ENCODE peak calls at places on chromosomes 1 and 21, in four cellular contexts. W is SJSA1; Y is stimulated activated CD4-positive, alpha-beta T cell treated with anti-CD3 and anti-CD28 coated beads, Interleukin-15, amount 100 ng/mL, for 24 hours; D is transverse colon. R is an unnamed sample.
A peak's percentile ranks its signal among the peaks of the same experiment; 100 is the strongest.

GRCh38 chr1:54984126-54984842 is 3.9 kb downstream of the TMEM61 start:
- DNase-seq in W (no peak), Y (no peak), D (no peak), R (no peak)

GRCh38 chr21:30340714-30341573 is 3.5 kb upstream of the KRTAP27-1 start:
- DNase-seq in W (no peak), Y (peak; percentile 52), D (peak; percentile 41), R (peak; percentile 36)

GRCh38 chr1:59707216-59707615 is 107.5 kb upstream of the HOOK1 start:
- DNase-seq in W (peak; percentile 72), Y (no peak), D (peak; percentile 24), R (peak; percentile 22)

GRCh38 chr1:200925821-200926220 is 31.1 kb downstream of the INAVA start:
- DNase-seq in W (no peak), Y (peak; percentile 38), D (no peak), R (no peak)

GRCh38 chr1:38076038-38076437 is 29.4 kb upstream of the POU3F1 start:
- DNase-seq in W (no peak), Y (no peak), D (no peak), R (no peak)

GRCh38 chr1:35120458-35121133 is 41.4 kb downstream of the ZMYM1 start:
- DNase-seq in W (no peak), Y (peak; percentile 5), D (peak; percentile 19), R (peak; percentile 10)

GRCh38 chr1:203175237-203176181 is at the start of gene MYBPH:
- DNase-seq in W (no peak), Y (no peak), D (no peak), R (no peak)

GRCh38 chr1:177958092-177958491 is 11.8 kb downstream of the SEC16B start:
- DNase-seq in W (no peak), Y (no peak), D (no peak), R (no peak)

GRCh38 chr1:81689531-81689941 is 111.2 kb upstream of the ADGRL2 start:
- DNase-seq in W (no peak), Y (no peak), D (no peak), R (no peak)

GRCh38 chr1:22602060-22602740 is 34.2 kb upstream of the C1QA start:
- DNase-seq in W (no peak), Y (no peak), D (no peak), R (no peak)

GRCh38 chr1:206761369-206761768 is 9.2 kb upstream of the IL19 start:
- DNase-seq in W (no peak), Y (no peak), D (no peak), R (no peak)

GRCh38 chr1:59198565-59198964 is 98.3 kb upstream of the FGGY start:
- DNase-seq in W (no peak), Y (no peak), D (no peak), R (no peak)

GRCh38 chr1:64956241-64956640 is 10.1 kb downstream of the JAK1 start:
- DNase-seq in W (no peak), Y (peak; percentile 40), D (no peak), R (no peak)

GRCh38 chr1:45604239-45604638 is 19.6 kb downstream of the CCDC17 start:
- DNase-seq in W (no peak), Y (no peak), D (no peak), R (no peak)

GRCh38 chr21:16794944-16795343 is 717.9 kb upstream of the CXADR start:
- DNase-seq in W (peak; percentile 65), Y (no peak), D (no peak), R (no peak)

GRCh38 chr1:36663772-36664430 is 181.2 kb upstream of the CSF3R start:
- DNase-seq in W (no peak), Y (no peak), D (no peak), R (no peak)

GRCh38 chr1:9671377-9672140 is 20.0 kb downstream of the PIK3CD start:
- DNase-seq in W (peak; percentile 64), Y (peak; percentile 34), D (no peak), R (no peak)

GRCh38 chr1:77759090-77760028 is at the start of gene USP33:
- DNase-seq in W (peak; percentile 91), Y (peak; percentile 93), D (peak; percentile 93), R (peak; percentile 91)

GRCh38 chr1:98704474-98704873 is 43.0 kb downstream of the SNX7 start:
- DNase-seq in W (peak; percentile 47), Y (no peak), D (no peak), R (no peak)

GRCh38 chr21:36423772-36424433 is 38.7 kb downstream of the CHAF1B start:
- DNase-seq in W (no peak), Y (no peak), D (no peak), R (no peak)

GRCh38 chr1:25683177-25683576 is 66.6 kb downstream of the MAN1C1 start:
- DNase-seq in W (no peak), Y (no peak), D (no peak), R (no peak)

GRCh38 chr1:231233735-231234417 is 7.1 kb upstream of the GNPAT start:
- DNase-seq in W (no peak), Y (no peak), D (peak; percentile 50), R (peak; percentile 67)

GRCh38 chr1:112808861-112809684 is 93.9 kb upstream of the PPM1J start:
- DNase-seq in W (peak; percentile 78), Y (peak; percentile 80), D (peak; percentile 82), R (peak; percentile 70)

GRCh38 chr1:62784509-62785365 is 805 bp downstream of the ATG4C start:
- DNase-seq in W (no peak), Y (peak; percentile 7), D (no peak), R (no peak)

GRCh38 chr1:183543619-183544204 is 46.5 kb downstream of the NCF2 start:
- DNase-seq in W (no peak), Y (no peak), D (no peak), R (no peak)

GRCh38 chr1:231885209-231885854 is 258.7 kb downstream of the DISC1 start:
- DNase-seq in W (no peak), Y (no peak), D (no peak), R (no peak)

GRCh38 chr1:197859024-197859423 is 43.4 kb upstream of the C1orf53 start:
- DNase-seq in W (no peak), Y (no peak), D (peak; percentile 56), R (no peak)

GRCh38 chr1:74504125-74505065 is 8.0 kb downstream of the LRRC53 start:
- DNase-seq in W (peak; percentile 50), Y (peak; percentile 53), D (peak; percentile 27), R (peak; percentile 18)

GRCh38 chr21:44989943-44990780 is 50.3 kb downstream of the SLX9 start:
- DNase-seq in W (no peak), Y (no peak), D (no peak), R (no peak)

GRCh38 chr21:43364851-43365424 is 62.0 kb downstream of the SIK1 start:
- DNase-seq in W (no peak), Y (no peak), D (no peak), R (no peak)

GRCh38 chr1:10007161-10007560 is 10.1 kb downstream of the RBP7 start:
- DNase-seq in W (no peak), Y (no peak), D (no peak), R (no peak)

GRCh38 chr21:28705616-28706015 is 287.1 kb downstream of the LTN1 start:
- DNase-seq in W (no peak), Y (no peak), D (no peak), R (no peak)

GRCh38 chr1:196152086-196152485 is 456.2 kb downstream of the KCNT2 start:
- DNase-seq in W (no peak), Y (no peak), D (peak; percentile 7), R (peak; percentile 12)

GRCh38 chr1:84892657-84893618 is at the start of gene LPAR3:
- DNase-seq in W (no peak), Y (peak; percentile 50), D (peak; percentile 51), R (no peak)

GRCh38 chr1:155320661-155321576 is at the start of gene RUSC1:
- DNase-seq in W (no peak), Y (peak; percentile 85), D (peak; percentile 87), R (peak; percentile 78)

GRCh38 chr1:38208720-38209632 is 162.4 kb upstream of the POU3F1 start:
- DNase-seq in W (no peak), Y (no peak), D (no peak), R (no peak)